ENCODE peak calls at places on chromosomes 13 and 19, in four cellular contexts. P, I, U and F are unnamed samples.

GRCh38 chr19:29259153-29259552 is 46.2 kb upstream of the UQCRFS1 start:
- DNase-seq in P (peak), U (peak), I (no peak), F (no peak)

GRCh38 chr13:93233997-93234416 is 7.4 kb downstream of the GPC6 start:
- DNase-seq in P (no peak), I (no peak), U (peak), F (no peak)

GRCh38 chr13:44388427-44388826 is 14.8 kb downstream of the SERP2 start:
- DNase-seq in U (no peak), I (no peak), P (no peak), F (no peak)

GRCh38 chr13:94251801-94252200 is 227.7 kb downstream of the DCT start:
- DNase-seq in P (peak), U (no peak), I (peak), F (peak)

GRCh38 chr13:29483211-29483610 is 112.3 kb downstream of the SLC7A1 start:
- DNase-seq in U (no peak), P (no peak), I (no peak), F (no peak)

GRCh38 chr13:113638173-113638746 is 19.7 kb downstream of the ATP4B start:
- DNase-seq in U (no peak), P (no peak), I (no peak), F (no peak)

GRCh38 chr19:56838930-56839664 is 1.4 kb downstream of the PEG3 start:
- DNase-seq in P (peak), U (no peak), I (peak), F (peak)

GRCh38 chr13:98429977-98430785 is 146.7 kb downstream of the STK24 start:
- DNase-seq in I (peak), P (no peak), U (no peak), F (no peak)

GRCh38 chr19:42023121-42023942 is 29.3 kb upstream of the ATP1A3 start:
- DNase-seq in U (peak), I (no peak), P (peak), F (peak)

GRCh38 chr13:83297591-83298305 is 584.5 kb downstream of the SLITRK1 start:
- DNase-seq in U (no peak), P (no peak), I (no peak), F (peak)

GRCh38 chr13:59303433-59303832 is 860.3 kb downstream of the DIAPH3 start:
- DNase-seq in I (no peak), U (no peak), P (no peak), F (no peak)

GRCh38 chr19:38291855-38292254 is 12.2 kb upstream of the C19orf33 start:
- DNase-seq in I (no peak), U (no peak), P (no peak), F (no peak)

GRCh38 chr13:50592412-50593145 is 250.9 kb downstream of the DLEU7 start:
- DNase-seq in U (no peak), I (peak), P (peak), F (peak)

GRCh38 chr13:99357149-99357596 is 50.0 kb upstream of the GPR183 start:
- DNase-seq in I (peak), U (peak), P (peak), F (peak)

GRCh38 chr13:89568276-89568675 is 1779.2 kb upstream of the MIR17HG start:
- DNase-seq in U (no peak), P (no peak), I (peak), F (no peak)

GRCh38 chr13:113187263-113187669 is 21.2 kb downstream of the PCID2 start:
- DNase-seq in I (peak), P (peak), U (no peak), F (peak)

GRCh38 chr13:30143671-30144400 is 163.5 kb downstream of the KATNAL1 start:
- DNase-seq in I (peak), P (peak), U (peak), F (peak)

GRCh38 chr19:55197531-55197930 is 11.8 kb downstream of the PTPRH start:
- DNase-seq in U (peak), P (no peak), I (no peak), F (no peak)

GRCh38 chr13:113110048-113110851 is 4.7 kb downstream of the F7 start:
- DNase-seq in U (no peak), I (no peak), P (no peak), F (peak)

GRCh38 chr13:79386125-79386822 is 19.8 kb downstream of the RBM26 start:
- DNase-seq in I (no peak), U (peak), P (no peak), F (no peak)

GRCh38 chr13:91576590-91576989 is 178.2 kb downstream of the GPC5 start:
- DNase-seq in I (no peak), P (no peak), U (peak), F (no peak)

GRCh38 chr19:31338069-31338767 is 11.0 kb downstream of the TSHZ3 start:
- DNase-seq in I (peak), U (no peak), P (peak), F (peak)

GRCh38 chr19:51002542-51003311 is 1.3 kb upstream of the KLK8 start:
- DNase-seq in I (no peak), P (no peak), U (peak), F (no peak)

GRCh38 chr13:40058757-40059236 is 403.3 kb downstream of the COG6 start:
- DNase-seq in I (no peak), U (peak), P (peak), F (no peak)

GRCh38 chr19:13962738-13963602 is 10.7 kb downstream of the DCAF15 start:
- DNase-seq in P (peak), I (peak), U (no peak), F (peak)

GRCh38 chr13:51674276-51674675 is 90.0 kb downstream of the WDFY2 start:
- DNase-seq in P (no peak), U (no peak), I (no peak), F (no peak)

GRCh38 chr13:35953537-35954206 is 177.5 kb downstream of the DCLK1 start:
- DNase-seq in P (peak), U (peak), I (peak), F (peak)

GRCh38 chr13:106490177-106490576 is 45.3 kb downstream of the EFNB2 start:
- DNase-seq in I (no peak), P (no peak), U (no peak), F (no peak)

GRCh38 chr13:106492576-106493323 is 42.7 kb downstream of the EFNB2 start:
- DNase-seq in I (no peak), P (no peak), U (no peak), F (no peak)

GRCh38 chr13:106490887-106491321 is 44.6 kb downstream of the EFNB2 start:
- DNase-seq in I (no peak), U (peak), P (no peak), F (no peak)

GRCh38 chr13:106491928-106492327 is 43.5 kb downstream of the EFNB2 start:
- DNase-seq in I (no peak), U (no peak), P (no peak), F (no peak)

DNA sequence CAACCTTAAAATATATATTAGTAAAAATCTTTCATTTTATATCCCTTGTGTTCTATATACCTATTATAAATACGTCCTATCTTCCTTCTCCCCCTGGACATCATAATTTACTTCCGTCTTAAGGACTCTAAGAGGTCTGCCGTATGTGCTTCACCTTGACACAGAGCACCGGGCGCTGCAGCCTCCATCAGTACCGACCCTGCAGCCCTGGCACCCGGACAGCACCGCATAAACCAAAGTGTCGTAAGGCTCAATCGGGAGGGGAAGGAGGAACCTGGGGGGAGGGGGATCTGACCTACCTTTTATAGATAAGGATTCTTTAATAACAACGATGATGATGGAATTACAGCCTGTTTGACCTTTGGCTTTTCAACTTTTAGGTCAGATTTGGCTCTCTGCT is 44.0 kb downstream of the EFNB2 start:
- DNase-seq in I (no peak), P (no peak), U (no peak), F (no peak)
- H3K4me3 ChIP-seq in I (no peak), P (no peak), U (no peak), F (no peak)

GRCh38 chr13:22082437-22083100 is 411.7 kb downstream of the FGF9 start:
- DNase-seq in U (no peak), P (no peak), I (no peak), F (no peak)
- TF ChIP-seq CTCF in U (no peak), P (no peak), I (no peak), F (no peak)

DNA sequence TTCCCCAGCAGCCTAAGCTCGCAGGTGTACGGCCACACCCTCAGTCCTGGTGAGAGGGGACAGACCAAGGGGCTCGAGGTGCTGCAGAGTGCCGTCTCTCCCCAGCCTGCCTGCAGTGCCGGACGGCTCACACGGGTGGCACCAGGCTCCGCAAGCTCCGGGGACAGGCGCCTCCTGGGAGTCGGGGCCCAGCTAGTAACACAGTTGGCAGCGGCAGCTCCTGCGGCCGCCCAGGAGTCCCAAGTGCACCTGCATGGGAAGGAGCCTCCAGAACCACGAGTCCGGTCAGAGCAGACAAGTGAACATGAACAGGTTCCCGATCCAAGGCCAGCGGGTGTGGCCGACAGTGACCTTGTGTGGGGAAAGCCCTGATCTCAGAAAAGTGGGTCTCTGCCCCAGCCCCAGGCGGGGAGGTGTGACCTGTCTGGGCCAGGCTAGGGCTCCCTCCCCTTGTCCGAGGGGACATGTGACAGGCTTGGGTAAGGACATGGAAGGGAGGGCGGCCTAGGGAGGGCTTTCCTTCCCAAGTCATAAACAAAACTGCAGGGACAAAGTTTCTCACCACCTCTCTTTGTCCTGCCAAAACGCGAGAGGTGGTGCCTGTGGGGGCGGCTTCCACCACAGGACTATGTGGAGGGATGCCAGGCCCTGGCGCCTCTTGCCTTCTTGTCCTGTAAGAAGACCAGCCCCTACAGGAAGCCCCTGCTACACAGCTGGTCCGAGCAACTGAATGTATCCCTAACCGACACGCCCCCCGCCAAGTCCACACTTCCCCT is 46.5 kb downstream of the MLLT1 start:
- DNase-seq in U (no peak), I (peak), P (peak), F (peak)
- H3K4me3 ChIP-seq in U (no peak), I (no peak), P (no peak), F (no peak)

GRCh38 chr13:37173214-37173613 is 67.8 kb upstream of the CSNK1A1L start:
- DNase-seq in U (no peak), I (peak), P (peak), F (peak)
- TF ChIP-seq CTCF in U (no peak), I (no peak), P (no peak), F (peak)

GRCh38 chr19:703651-704446 is 4.9 kb upstream of the PALM start:
- DNase-seq in P (peak), U (peak), I (peak), F (peak)
- H3K4me3 ChIP-seq in P (peak), U (no peak), I (no peak), F (no peak)

GRCh38 chr19:22026687-22027086 is 15.9 kb upstream of the ZNF208 start:
- DNase-seq in P (no peak), U (no peak), I (no peak), F (no peak)
- TF ChIP-seq CTCF in P (no peak), U (no peak), I (no peak), F (no peak)